ENCODE peak calls at places on chromosomes 12 and 14, in nine cellular contexts. H, Y, L, U, Q, E, G, V and K are unnamed samples.
A peak's percentile ranks its signal among the peaks of the same experiment; 100 is the strongest.

GRCh38 chr12:57063991-57064725 is 14.2 kb upstream of the MYO1A start:
- DNase-seq in H (no peak), Y (no peak), L (no peak), U (peak; percentile 82), Q (no peak), E (no peak), G (no peak), V (no peak), K (no peak)

GRCh38 chr12:80777587-80777986 is 60.9 kb downstream of the MYF5 start:
- DNase-seq in H (peak; percentile 6), Y (no peak), L (no peak), U (no peak), Q (no peak), E (peak; percentile 28), G (no peak), V (no peak), K (no peak)

GRCh38 chr14:102584871-102585869 is 7.3 kb upstream of the RCOR1 start:
- DNase-seq in H (no peak), Y (peak; percentile 35), L (peak; percentile 50), U (no peak), Q (peak; percentile 80), E (no peak), G (no peak), V (peak; percentile 40), K (no peak)

GRCh38 chr12:6182279-6182898 is 17.8 kb upstream of the CD9 start:
- DNase-seq in H (peak; percentile 75), Y (peak; percentile 88), L (peak; percentile 70), U (no peak), Q (no peak), E (no peak), G (peak; percentile 85), V (peak; percentile 90), K (no peak)

GRCh38 chr14:33765251-33765650 is 185.6 kb downstream of the EGLN3 start:
- DNase-seq in H (no peak), Y (no peak), L (no peak), U (no peak), Q (peak; percentile 84), E (peak; percentile 54), G (no peak), V (no peak), K (no peak)

GRCh38 chr12:65682145-65682544 is 142.1 kb upstream of the HMGA2 start:
- DNase-seq in H (no peak), Y (no peak), L (no peak), U (no peak), Q (no peak), E (no peak), G (no peak), V (no peak), K (no peak)

GRCh38 chr12:131044760-131045381 is 91.2 kb downstream of the ADGRD1 start:
- DNase-seq in H (no peak), Y (no peak), L (no peak), U (peak; percentile 16), Q (no peak), E (no peak), G (peak; percentile 69), V (peak; percentile 33), K (no peak)

GRCh38 chr14:28012629-28013415 is 753.8 kb upstream of the FOXG1 start:
- DNase-seq in H (no peak), Y (no peak), L (no peak), U (no peak), Q (peak; percentile 15), E (no peak), G (no peak), V (no peak), K (no peak)

DNA sequence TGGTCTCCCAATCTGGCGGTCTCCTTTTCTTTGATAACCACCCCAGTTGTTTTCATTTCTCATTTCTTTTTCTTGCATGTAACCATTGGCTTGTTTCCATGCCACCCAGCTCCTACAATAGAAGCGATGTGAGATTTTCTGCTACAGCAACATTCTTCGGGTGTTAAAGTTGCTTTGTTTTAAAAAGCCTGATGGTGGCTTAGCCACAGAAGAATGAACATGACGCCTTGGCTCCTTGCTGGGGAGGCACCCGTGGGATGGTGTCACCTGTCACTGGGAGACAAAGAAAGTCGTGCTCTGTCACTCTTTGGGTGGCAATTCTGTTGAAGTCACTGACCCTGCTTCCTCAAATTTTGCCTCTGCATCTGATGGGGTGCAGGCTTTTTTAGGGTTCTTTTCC is 265.1 kb upstream of the TBX3 start:
- DNase-seq in H (no peak), Y (no peak), L (no peak), U (no peak), Q (no peak), E (no peak), G (no peak), V (no peak), K (no peak)
- H3K4me1 ChIP-seq in H (peaks cover 10% of the 10 kb centered on the region), Y (no peaks in the 10 kb centered on the region), L (no peaks in the 10 kb centered on the region), U (no peaks in the 10 kb centered on the region), Q (peaks cover 8% of the 10 kb centered on the region), E (no peaks in the 10 kb centered on the region), G (no peaks in the 10 kb centered on the region), V (peaks cover 6% of the 10 kb centered on the region), K (peaks cover 7% of the 10 kb centered on the region)

DNA sequence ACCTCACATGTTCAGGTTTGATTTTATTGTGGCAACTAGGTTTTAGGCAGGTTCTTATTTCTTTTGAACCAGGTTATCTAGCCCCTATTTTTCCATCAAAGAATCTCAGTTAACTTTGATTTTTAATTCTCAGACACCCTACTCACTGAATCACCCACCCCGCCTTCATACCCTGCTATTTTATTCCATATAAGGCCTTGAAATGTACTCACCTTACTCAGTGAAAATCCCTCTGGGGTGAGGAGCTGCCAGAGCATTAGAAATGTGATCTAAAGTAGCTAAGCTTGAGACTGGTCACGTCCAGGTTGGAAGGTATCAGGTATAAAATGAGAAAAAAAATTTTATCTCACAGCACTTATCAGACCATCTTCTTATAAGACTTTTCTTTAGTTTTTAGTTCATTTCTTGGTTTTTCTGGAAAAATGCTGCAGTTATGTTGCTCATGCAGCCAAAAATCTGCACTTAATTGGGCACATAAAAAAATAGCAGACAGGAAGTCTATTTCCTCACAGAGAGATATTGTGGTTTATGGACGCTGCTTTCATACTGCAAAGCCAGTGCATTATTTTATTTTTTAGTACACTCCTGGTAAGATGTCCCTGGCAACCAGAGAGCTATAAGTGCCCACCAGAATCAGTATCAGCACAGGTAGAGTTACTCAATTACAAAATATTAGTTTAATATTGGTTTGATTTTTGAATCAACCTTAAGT is 101.5 kb upstream of the CCDC91 start:
- DNase-seq in H (no peak), Y (no peak), L (no peak), U (no peak), Q (no peak), E (no peak), G (no peak), V (no peak), K (no peak)
- H3K4me1 ChIP-seq in H (no peaks in the 10 kb centered on the region), Y (peaks cover 6% of the 10 kb centered on the region), L (no peaks in the 10 kb centered on the region), U (no peaks in the 10 kb centered on the region), Q (peaks cover 3% of the 10 kb centered on the region), E (peaks cover 11% of the 10 kb centered on the region), G (peaks cover 5% of the 10 kb centered on the region), V (no peaks in the 10 kb centered on the region), K (no peaks in the 10 kb centered on the region)

GRCh38 chr14:32080001-32080510 is 3.0 kb downstream of the ARHGAP5 start:
- DNase-seq in H (no peak), Y (no peak), L (no peak), U (no peak), Q (no peak), E (no peak), G (no peak), V (no peak), K (no peak)
- H3K4me1 ChIP-seq in H (peaks cover 69% of the 10 kb centered on the region), Y (no peaks in the 10 kb centered on the region), L (peaks cover 4% of the 10 kb centered on the region), U (peaks cover 14% of the 10 kb centered on the region), Q (peaks cover 37% of the 10 kb centered on the region), E (peaks cover 8% of the 10 kb centered on the region), G (peaks cover 57% of the 10 kb centered on the region), V (peaks cover 49% of the 10 kb centered on the region), K (peaks cover 56% of the 10 kb centered on the region)

DNA sequence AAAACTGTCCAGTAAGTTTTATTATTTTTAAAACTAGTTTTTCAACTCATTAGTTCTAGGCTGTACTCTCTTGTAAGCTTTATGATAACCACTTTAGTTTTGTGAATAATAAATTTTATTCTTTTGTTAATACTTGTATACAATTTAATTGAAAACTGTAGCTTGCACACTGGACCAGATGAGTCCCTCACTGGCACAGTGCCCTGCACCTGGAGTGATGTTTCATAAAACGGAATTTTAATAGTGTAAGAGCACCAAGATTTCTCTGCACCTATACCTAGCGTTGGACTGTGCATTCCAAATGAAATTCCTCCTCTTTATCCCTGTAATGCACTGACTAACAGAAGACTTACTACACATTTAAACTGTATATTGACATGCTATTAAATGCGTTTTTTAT is 80.8 kb downstream of the PRIMA1 start:
- DNase-seq in H (no peak), Y (no peak), L (no peak), U (no peak), Q (no peak), E (no peak), G (no peak), V (no peak), K (peak; percentile 74)
- H3K4me1 ChIP-seq in H (peaks cover 30% of the 10 kb centered on the region), Y (no peaks in the 10 kb centered on the region), L (no peaks in the 10 kb centered on the region), U (no peaks in the 10 kb centered on the region), Q (no peaks in the 10 kb centered on the region), E (peaks cover 13% of the 10 kb centered on the region), G (no peaks in the 10 kb centered on the region), V (no peaks in the 10 kb centered on the region), K (peaks cover 6% of the 10 kb centered on the region)